ENCODE peak calls at places on chromosome 1, in five cellular contexts. E is left ventricle myocardium inferior, F is cardiac fibroblast, W is fibroblast of villous mesenchyme, I is neural progenitor cell. B is an unnamed sample.
A peak's percentile ranks its signal among the peaks of the same experiment; 100 is the strongest.

GRCh38 chr1:40919475-40920011 is 57.4 kb upstream of the CITED4 start:
- DNase-seq in I (no peak), W (no peak), F (no peak), E (no peak), B (no peak)

GRCh38 chr1:162033445-162033844 is 9.8 kb upstream of the OLFML2B start:
- DNase-seq in F (no peak), W (no peak), I (no peak), E (peak; percentile 54), B (no peak)

GRCh38 chr1:64686828-64687724 is 57.8 kb upstream of the RAVER2 start:
- DNase-seq in F (peak; percentile 81), W (peak; percentile 68), E (no peak), I (peak; percentile 52), B (peak; percentile 66)

GRCh38 chr1:72278461-72278860 is 3.9 kb downstream of the NEGR1 start:
- DNase-seq in F (peak; percentile 17), E (no peak), W (no peak), I (no peak), B (no peak)

GRCh38 chr1:5707566-5708178 is 284.6 kb downstream of the NPHP4 start:
- DNase-seq in W (no peak), I (peak; percentile 37), F (no peak), E (no peak), B (no peak)

GRCh38 chr1:175221548-175222175 is 29.1 kb upstream of the KIAA0040 start:
- DNase-seq in I (peak; percentile 60), W (peak; percentile 24), E (peak; percentile 40), F (peak; percentile 33), B (peak; percentile 74)

GRCh38 chr1:192639607-192640368 is 3.8 kb downstream of the RGS13 start:
- DNase-seq in W (peak; percentile 64), E (no peak), I (no peak), F (peak; percentile 44), B (peak; percentile 41)

GRCh38 chr1:28163496-28164120 is 12.9 kb downstream of the PTAFR start:
- DNase-seq in F (no peak), E (no peak), I (no peak), W (peak; percentile 18), B (no peak)

GRCh38 chr1:167473761-167474160 is 44.6 kb downstream of the CD247 start:
- DNase-seq in W (no peak), E (no peak), F (no peak), I (no peak), B (no peak)

GRCh38 chr1:208081972-208082371 is 162.2 kb downstream of the PLXNA2 start:
- DNase-seq in F (no peak), E (no peak), W (no peak), I (peak; percentile 75), B (no peak)
- TF ChIP-seq CTCF in F (no peak), E (peak; percentile 39), W (no peak), I (peak; percentile 52), B (peak; percentile 21)

GRCh38 chr1:214445201-214445600 is 106.2 kb downstream of the PTPN14 start:
- DNase-seq in F (no peak), E (no peak), I (no peak), W (peak; percentile 49), B (no peak)
- TF ChIP-seq CTCF in F (no peak), E (no peak), I (no peak), W (no peak), B (no peak)

GRCh38 chr1:155932085-155932484 is 2.1 kb downstream of the KHDC4 start:
- DNase-seq in W (no peak), F (no peak), I (no peak), E (no peak), B (no peak)

GRCh38 chr1:155933591-155934096 is 569 bp downstream of the KHDC4 start:
- DNase-seq in I (no peak), W (peak; percentile 14), E (no peak), F (no peak), B (no peak)

GRCh38 chr1:155932487-155932886 is 1.7 kb downstream of the KHDC4 start:
- DNase-seq in W (no peak), F (peak; percentile 72), E (no peak), I (no peak), B (no peak)

GRCh38 chr1:155934933-155935590 is 849 bp upstream of the KHDC4 start:
- DNase-seq in I (no peak), F (no peak), E (no peak), W (peak; percentile 10), B (no peak)

DNA sequence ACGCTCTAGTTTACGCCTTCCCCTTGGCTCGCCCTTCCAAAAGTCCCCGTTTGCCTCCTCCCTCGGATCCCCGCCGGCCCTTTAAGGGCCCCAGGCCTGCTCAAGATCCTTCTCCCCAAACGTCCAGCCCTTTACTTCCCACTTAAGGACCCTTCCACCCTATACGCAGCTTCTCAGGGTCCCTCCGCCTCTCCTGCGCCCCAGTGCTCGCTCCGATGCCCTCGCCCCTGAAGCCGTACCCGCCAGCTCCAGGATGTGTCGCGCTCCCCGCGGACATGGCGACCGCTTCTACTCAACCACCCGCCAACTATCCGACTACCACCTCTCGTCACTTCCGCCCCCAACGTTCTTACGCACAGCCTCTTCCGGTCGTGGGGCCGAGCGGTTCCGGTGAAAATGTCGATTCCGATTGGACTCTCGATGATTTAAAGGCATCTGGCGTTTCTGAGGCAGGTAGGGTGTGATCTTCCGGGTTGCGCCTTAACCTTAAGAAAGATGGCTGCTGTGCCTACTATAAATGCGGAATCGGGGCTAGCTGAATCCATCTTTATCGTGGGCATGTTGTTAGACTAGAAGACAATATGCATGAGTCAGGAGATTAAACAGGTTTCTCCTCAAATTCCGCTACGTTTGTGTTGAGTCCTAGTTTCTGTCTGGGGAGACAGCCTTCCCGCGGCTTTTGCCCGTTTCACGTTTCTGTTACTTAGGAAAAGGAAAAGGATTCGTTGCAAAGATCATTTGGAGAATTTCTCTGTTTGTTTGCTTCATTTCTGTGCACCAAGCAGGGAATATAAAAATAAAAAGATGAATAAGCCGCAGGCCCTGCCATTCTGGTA is at the start of gene KHDC4:
- DNase-seq in E (peak; percentile 95), F (peak; percentile 99), W (peak; percentile 99), I (peak; percentile 97), B (peak; percentile 98)
- TF ChIP-seq CTCF in E (peak; percentile 31), F (peak; percentile 5), W (no peak), I (no peak), B (no peak)

GRCh38 chr1:25580933-25581332 is 35.7 kb upstream of the MAN1C1 start:
- DNase-seq in W (no peak), I (peak; percentile 59), F (no peak), E (no peak), B (no peak)
- TF ChIP-seq CTCF in W (no peak), I (peak; percentile 32), F (no peak), E (no peak), B (no peak)

GRCh38 chr1:220217383-220217988 is 54.8 kb downstream of the RAB3GAP2 start:
- DNase-seq in F (peak; percentile 23), W (no peak), I (peak; percentile 16), E (no peak), B (peak; percentile 22)
- TF ChIP-seq CTCF in F (peak; percentile 42), W (peak; percentile 33), I (peak; percentile 57), E (peak; percentile 45), B (peak; percentile 42)

B was measured in hepatocyte.